ENCODE peak calls at places on chromosomes 11 and 22, in eight cellular contexts. O is sigmoid colon, U is SK-N-SH, Q is transverse colon, D is stomach, H is A549, F is ovary, Z is H1. I is an unnamed sample.
A peak's percentile ranks its signal among the peaks of the same experiment; 100 is the strongest.

GRCh38 chr22:25795437-25795836 is 53.4 kb downstream of the MYO18B start:
- DNase-seq in F (no peak), Q (no peak), U (no peak), H (no peak), Z (no peak), D (no peak), O (no peak), I (no peak)

GRCh38 chr11:130801287-130802146 is 114.8 kb downstream of the SNX19 start:
- DNase-seq in Z (no peak), U (no peak), H (no peak), D (no peak), Q (no peak), F (no peak), O (no peak), I (no peak)

GRCh38 chr11:32231909-32232493 is 141.1 kb downstream of the RCN1 start:
- DNase-seq in F (no peak), Z (peak; percentile 23), H (peak; percentile 35), U (peak; percentile 33), D (no peak), O (no peak), Q (no peak), I (no peak)

GRCh38 chr11:74754507-74755255 is 6.0 kb downstream of the RNF169 start:
- DNase-seq in Q (no peak), F (no peak), O (no peak), D (no peak), Z (no peak), H (peak; percentile 39), U (no peak), I (no peak)

GRCh38 chr22:18063311-18063710 is 14.5 kb upstream of the PEX26 start:
- DNase-seq in D (no peak), H (no peak), Z (no peak), U (no peak), Q (no peak), O (no peak), F (no peak), I (no peak)

GRCh38 chr11:75100314-75100713 is 3.6 kb upstream of the OR2AT4 start:
- DNase-seq in F (no peak), O (no peak), Q (no peak), H (peak; percentile 52), U (no peak), Z (no peak), D (no peak), I (no peak)

GRCh38 chr11:76578655-76579046 is 91.9 kb downstream of the LRRC32 start:
- DNase-seq in F (peak; percentile 52), U (peak; percentile 14), D (no peak), O (no peak), Q (no peak), Z (no peak), H (no peak), I (no peak)

GRCh38 chr22:25540912-25541660 is 23.4 kb upstream of the GRK3 start:
- DNase-seq in U (no peak), D (no peak), F (no peak), O (no peak), H (no peak), Q (no peak), Z (no peak), I (no peak)

GRCh38 chr22:44625981-44626687 is 75.9 kb upstream of the PRR5 start:
- DNase-seq in O (peak; percentile 83), Q (peak; percentile 76), H (peak; percentile 46), F (peak; percentile 78), D (peak; percentile 79), U (peak; percentile 88), Z (peak; percentile 31), I (peak; percentile 88)

GRCh38 chr11:125451400-125452124 is 44.5 kb downstream of the FEZ1 start:
- DNase-seq in F (peak; percentile 67), D (peak; percentile 43), Q (peak; percentile 17), Z (no peak), U (peak; percentile 80), O (peak; percentile 71), H (no peak), I (no peak)

GRCh38 chr11:16280256-16280682 is 76.1 kb downstream of the SOX6 start:
- DNase-seq in Q (peak; percentile 92), Z (no peak), U (no peak), F (no peak), H (no peak), O (peak; percentile 51), D (peak; percentile 56), I (no peak)

GRCh38 chr11:107282195-107282594 is 175.4 kb downstream of the CWF19L2 start:
- DNase-seq in D (no peak), O (no peak), Q (no peak), Z (no peak), H (no peak), U (no peak), F (no peak), I (no peak)

GRCh38 chr11:42524534-42525227 is 787.1 kb upstream of the API5 start:
- DNase-seq in D (peak; percentile 45), Z (peak; percentile 59), Q (peak; percentile 28), F (no peak), O (peak; percentile 55), H (no peak), U (peak; percentile 50), I (no peak)

GRCh38 chr11:77130763-77131513 is 2.9 kb downstream of the MYO7A start:
- DNase-seq in D (peak; percentile 60), Q (no peak), U (peak; percentile 76), Z (no peak), H (no peak), F (peak; percentile 79), O (no peak), I (no peak)

GRCh38 chr11:104005234-104005855 is 31.1 kb upstream of the DDI1 start:
- DNase-seq in D (no peak), Z (no peak), U (no peak), F (no peak), O (no peak), H (no peak), Q (no peak), I (no peak)

GRCh38 chr11:44146931-44147330 is 51.5 kb downstream of the EXT2 start:
- DNase-seq in Q (no peak), D (no peak), O (no peak), Z (no peak), H (no peak), F (no peak), U (no peak), I (no peak)

GRCh38 chr22:22528780-22529179 is 8.7 kb upstream of the ZNF280A start:
- DNase-seq in D (no peak), U (no peak), O (no peak), Q (no peak), Z (no peak), H (no peak), F (no peak), I (no peak)

GRCh38 chr11:72812604-72812967 is 1.6 kb upstream of the ATG16L2 start:
- DNase-seq in H (no peak), F (no peak), Q (no peak), D (no peak), Z (no peak), O (no peak), U (no peak), I (no peak)

GRCh38 chr11:64070301-64070656 is 34.5 kb downstream of the FLRT1 start:
- DNase-seq in D (no peak), U (no peak), O (no peak), Z (no peak), Q (no peak), H (no peak), F (no peak), I (no peak)

GRCh38 chr11:91470656-91471055 is 754.0 kb upstream of the FAT3 start:
- DNase-seq in O (no peak), H (no peak), Q (no peak), U (no peak), D (no peak), F (no peak), Z (no peak), I (no peak)

GRCh38 chr11:66882540-66882939 is 25.7 kb downstream of the LRFN4 start:
- DNase-seq in F (no peak), O (no peak), U (no peak), Q (no peak), D (peak; percentile 87), H (no peak), Z (no peak), I (no peak)

GRCh38 chr22:32617271-32617670 is 142.7 kb downstream of the FBXO7 start:
- DNase-seq in Z (no peak), U (no peak), F (peak; percentile 36), H (no peak), D (no peak), Q (no peak), O (no peak), I (no peak)

GRCh38 chr11:802693-803466 is 2.2 kb downstream of the PIDD1 start:
- DNase-seq in O (no peak), Z (no peak), U (no peak), Q (no peak), H (no peak), D (no peak), F (no peak), I (no peak)

GRCh38 chr11:107385361-107385982 is 72.2 kb downstream of the CWF19L2 start:
- DNase-seq in D (no peak), H (no peak), Q (no peak), F (no peak), O (no peak), U (no peak), Z (no peak), I (no peak)

GRCh38 chr22:42289671-42290269 is 19.3 kb upstream of the TCF20 start:
- DNase-seq in Q (no peak), D (no peak), H (no peak), F (peak; percentile 33), O (no peak), U (peak; percentile 43), Z (no peak), I (no peak)

GRCh38 chr11:35590412-35590811 is 27.8 kb upstream of the FJX1 start:
- DNase-seq in U (no peak), D (no peak), F (no peak), Q (no peak), Z (no peak), H (no peak), O (no peak), I (no peak)
- TF ChIP-seq EP300 in U (no peak), D (no peak), F (no peak), Q (no peak), Z (no peak), H (no peak), O (no peak), I (no peak)

DNA sequence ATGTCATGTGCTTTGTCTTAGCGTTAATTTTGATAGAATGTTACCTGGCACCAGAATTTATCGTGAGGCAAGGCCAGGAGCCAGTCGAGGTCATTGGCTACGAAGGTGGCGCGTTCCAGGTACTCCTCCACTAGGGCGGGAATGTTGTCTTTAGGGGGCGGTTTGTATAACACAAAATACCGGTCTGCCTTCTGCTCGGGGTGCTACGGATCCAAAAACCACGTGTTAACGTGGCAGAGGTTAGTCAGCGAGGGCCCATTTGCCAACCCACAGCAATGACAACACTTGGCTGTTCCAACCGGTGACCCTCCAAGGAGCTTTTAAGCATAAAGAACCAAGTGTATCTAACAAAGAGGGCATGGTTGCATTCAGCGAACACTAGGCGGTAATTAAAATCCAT is 12.5 kb downstream of the ASCC2 start:
- DNase-seq in U (no peak), H (no peak), Q (no peak), Z (no peak), F (no peak), O (no peak), D (peak; percentile 36), I (no peak)
- TF ChIP-seq EP300 in U (no peak), H (no peak), Q (no peak), Z (no peak), F (no peak), O (no peak), D (no peak), I (no peak)

GRCh38 chr11:71325418-71326327 is 73.3 kb upstream of the SHANK2 start:
- DNase-seq in U (no peak), O (peak; percentile 48), H (no peak), F (no peak), D (no peak), Q (no peak), Z (no peak), I (no peak)
- TF ChIP-seq EP300 in U (no peak), O (no peak), H (no peak), F (no peak), D (no peak), Q (no peak), Z (no peak), I (no peak)

GRCh38 chr11:70876685-70877084 is 375.7 kb downstream of the SHANK2 start:
- DNase-seq in U (no peak), D (peak; percentile 29), O (no peak), F (no peak), Z (no peak), H (no peak), Q (no peak), I (no peak)
- TF ChIP-seq EP300 in U (no peak), D (no peak), O (no peak), F (no peak), Z (no peak), H (no peak), Q (no peak), I (no peak)